ENCODE peak calls at places on chromosomes 12 and 14, in five cellular contexts. A is type B pancreatic cell; M is thyroid gland; E is fibroblast of lung; Y is CD8-positive, alpha-beta T cell. X is an unnamed sample.

GRCh38 chr12:93924367-93924766 is 224.0 kb upstream of the PLXNC1 start:
- DNase-seq in Y (no peak), A (no peak), E (no peak), M (no peak), X (no peak)

GRCh38 chr12:92943482-92944250 is 14.6 kb upstream of the EEA1 start:
- DNase-seq in A (no peak), M (no peak), E (peak), Y (no peak), X (no peak)

GRCh38 chr12:85519163-85519562 is 239.1 kb downstream of the ALX1 start:
- DNase-seq in M (no peak), E (no peak), A (no peak), Y (no peak), X (no peak)

GRCh38 chr12:50006266-50006665 is 19.0 kb downstream of the RACGAP1 start:
- DNase-seq in E (no peak), M (no peak), Y (no peak), A (no peak), X (no peak)

GRCh38 chr12:12803186-12803585 is 10.0 kb upstream of the DDX47 start:
- DNase-seq in M (peak), E (peak), Y (no peak), A (no peak), X (peak)

GRCh38 chr12:3092770-3093169 is 15.6 kb downstream of the TSPAN9 start:
- DNase-seq in A (no peak), E (no peak), M (no peak), Y (no peak), X (no peak)

GRCh38 chr14:22070119-22070982 is 396.7 kb upstream of the OR4E1 start:
- DNase-seq in Y (no peak), M (peak), A (no peak), E (no peak), X (no peak)

GRCh38 chr12:100716949-100717732 is 77.4 kb upstream of the ANO4 start:
- DNase-seq in Y (no peak), A (peak), E (peak), M (no peak), X (no peak)

GRCh38 chr12:26239508-26240328 is 44.3 kb downstream of the SSPN start:
- DNase-seq in E (peak), Y (no peak), M (peak), A (no peak), X (peak)

GRCh38 chr14:72699852-72700257 is 194.0 kb downstream of the DPF3 start:
- DNase-seq in M (no peak), A (no peak), E (peak), Y (no peak), X (peak)

GRCh38 chr14:61602733-61603077 is 92.6 kb upstream of the HIF1A start:
- DNase-seq in Y (no peak), A (no peak), M (no peak), E (peak), X (no peak)

GRCh38 chr14:102774391-102775153 is 2.7 kb upstream of the TRAF3 start:
- DNase-seq in A (no peak), Y (peak), M (peak), E (peak), X (peak)

GRCh38 chr14:100618763-100619320 is 31.6 kb upstream of the BEGAIN start:
- DNase-seq in A (no peak), Y (no peak), M (no peak), E (no peak), X (no peak)

GRCh38 chr14:93132472-93133065 is 16.8 kb upstream of the ITPK1 start:
- DNase-seq in M (peak), E (peak), Y (no peak), A (no peak), X (peak)

GRCh38 chr12:33129500-33129899 is 232.9 kb upstream of the PKP2 start:
- DNase-seq in M (no peak), A (no peak), E (no peak), Y (no peak), X (no peak)

GRCh38 chr12:121905746-121906145 is 12.6 kb upstream of the CFAP251 start:
- DNase-seq in A (no peak), E (no peak), M (no peak), Y (no peak), X (peak)

GRCh38 chr14:28057286-28058011 is 709.1 kb upstream of the FOXG1 start:
- DNase-seq in E (no peak), A (no peak), Y (no peak), M (no peak), X (no peak)

GRCh38 chr12:73225371-73225937 is 953.3 kb downstream of the TRHDE start:
- DNase-seq in E (no peak), A (no peak), M (no peak), Y (no peak), X (no peak)

GRCh38 chr14:74973003-74973614 is 17.7 kb upstream of the PGF start:
- DNase-seq in A (no peak), M (peak), E (peak), Y (no peak), X (no peak)

GRCh38 chr12:59650594-59651229 is 54.9 kb downstream of the SLC16A7 start:
- DNase-seq in M (no peak), Y (no peak), A (no peak), E (peak), X (peak)
- TF ChIP-seq CTCF in M (no peak), Y (no peak), A (no peak), E (peak), X (no peak)

GRCh38 chr12:108483213-108483920 is 31.7 kb upstream of the FICD start:
- DNase-seq in Y (no peak), E (no peak), M (no peak), A (no peak), X (no peak)
- TF ChIP-seq CTCF in Y (no peak), E (no peak), M (no peak), A (no peak), X (no peak)

GRCh38 chr12:76455582-76456345 is 103.8 kb downstream of the OSBPL8 start:
- DNase-seq in E (peak), Y (no peak), A (no peak), M (no peak), X (peak)
- TF ChIP-seq CTCF in E (peak), Y (peak), A (peak), M (peak), X (peak)

GRCh38 chr14:54109521-54110120 is 153.0 kb upstream of the BMP4 start:
- DNase-seq in A (no peak), Y (no peak), E (no peak), M (no peak), X (no peak)

GRCh38 chr14:54105898-54106297 is 149.3 kb upstream of the BMP4 start:
- DNase-seq in E (no peak), M (peak), A (no peak), Y (no peak), X (no peak)

GRCh38 chr14:54105406-54105805 is 148.8 kb upstream of the BMP4 start:
- DNase-seq in E (no peak), A (no peak), Y (no peak), M (no peak), X (no peak)

GRCh38 chr14:54106802-54107377 is 150.3 kb upstream of the BMP4 start:
- DNase-seq in E (peak), Y (no peak), A (no peak), M (peak), X (no peak)

DNA sequence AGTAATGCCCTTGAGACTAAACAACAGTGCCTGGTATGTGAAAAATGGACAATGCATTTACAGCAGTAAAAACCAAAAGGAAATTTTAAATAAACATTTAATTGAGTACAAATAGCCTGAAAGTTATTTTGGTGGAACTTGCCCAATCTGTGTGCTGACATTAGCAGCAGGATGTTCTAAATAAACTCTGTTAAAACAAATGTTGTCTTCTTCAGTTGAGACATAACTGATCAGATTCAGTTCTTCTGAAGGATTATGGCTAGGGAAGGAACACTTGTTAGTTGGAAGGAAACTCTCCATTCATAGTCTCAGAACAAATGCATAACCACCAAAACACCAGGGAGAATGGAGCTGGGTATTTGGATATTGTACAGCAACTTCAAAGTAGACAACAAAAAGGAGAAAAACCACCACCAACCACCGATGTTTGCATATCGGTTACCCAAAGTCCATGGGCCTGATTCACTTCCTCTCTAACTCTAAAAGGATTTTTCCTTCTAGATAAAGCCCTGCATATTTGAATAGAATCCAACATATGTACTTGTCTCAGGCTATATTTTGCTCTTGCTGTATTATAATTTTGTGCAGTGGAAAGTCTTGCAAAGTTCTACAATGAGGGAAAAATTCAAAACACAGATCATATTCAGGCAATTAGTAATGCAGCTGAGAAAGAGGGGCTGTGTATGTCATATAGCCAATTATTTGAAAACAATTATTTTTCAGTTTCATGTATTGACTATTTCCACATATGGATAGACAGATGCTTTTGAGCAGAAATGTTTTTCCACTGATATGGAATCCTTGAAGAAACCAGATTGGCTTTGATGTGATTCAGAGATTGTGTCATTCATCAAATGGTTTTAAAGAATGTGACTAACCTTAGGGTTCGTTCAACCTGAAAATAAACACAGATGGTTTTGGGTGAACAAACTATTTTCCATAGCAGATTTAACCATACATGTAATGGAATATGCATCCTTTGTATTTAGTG is 152.2 kb upstream of the BMP4 start:
- DNase-seq in M (no peak), E (peak), A (no peak), Y (no peak), X (peak)
- TF ChIP-seq CTCF in M (no peak), E (no peak), A (no peak), Y (no peak), X (no peak)

DNA sequence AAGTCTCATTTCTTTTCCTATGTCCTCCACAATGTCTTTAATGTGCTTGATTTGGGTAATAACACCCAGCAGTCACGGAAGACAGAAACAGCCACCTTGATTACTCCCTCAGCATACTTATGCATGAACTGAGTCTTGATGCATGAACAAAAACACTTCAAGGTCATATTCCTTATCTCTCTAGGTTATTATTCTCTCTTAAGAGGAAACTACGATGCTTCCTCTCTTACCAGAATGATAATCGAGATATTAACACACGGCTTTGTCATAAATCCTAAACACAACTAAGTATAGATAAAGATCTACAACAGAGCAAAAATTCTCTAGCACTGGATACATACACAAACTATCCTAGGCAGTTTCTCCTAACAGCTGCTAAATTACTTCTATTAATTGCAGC is 583.5 kb upstream of the ATP2B1 start:
- DNase-seq in A (no peak), Y (no peak), M (no peak), E (no peak), X (no peak)
- TF ChIP-seq CTCF in A (no peak), Y (no peak), M (no peak), E (no peak), X (no peak)

GRCh38 chr12:8912910-8913309 is 1.4 kb upstream of the PHC1 start:
- DNase-seq in M (peak), E (no peak), A (no peak), Y (no peak), X (no peak)
- TF ChIP-seq CTCF in M (no peak), E (peak), A (peak), Y (peak), X (peak)

X was measured in HFFc6.